ENCODE peak calls at places on chromosomes 4 and X, in four cellular contexts. S, Z, P and B are unnamed samples.

GRCh38 chrX:38806054-38806389 is 4.8 kb downstream of the MID1IP1 start:
- DNase-seq in S (no peak), Z (no peak), P (no peak), B (no peak)

GRCh38 chrX:85592980-85593379 is 213.5 kb upstream of the POF1B start:
- DNase-seq in Z (no peak), S (no peak), P (no peak), B (no peak)

GRCh38 chrX:28552882-28553829 is 34.1 kb upstream of the IL1RAPL1 start:
- DNase-seq in Z (no peak), P (no peak), S (no peak), B (no peak)

GRCh38 chr4:6095023-6095817 is 77.0 kb upstream of the C4orf50 start:
- DNase-seq in P (peak), Z (no peak), S (no peak), B (no peak)

GRCh38 chr4:6492027-6492590 is 19.7 kb upstream of the PPP2R2C start:
- DNase-seq in Z (no peak), P (no peak), S (no peak), B (no peak)

GRCh38 chr4:38641796-38642195 is 22.2 kb upstream of the KLF3 start:
- DNase-seq in S (no peak), P (no peak), Z (no peak), B (no peak)

GRCh38 chr4:88382621-88383020 is 4.0 kb downstream of the HERC6 start:
- DNase-seq in S (no peak), Z (no peak), P (no peak), B (peak)

GRCh38 chr4:173151496-173151895 is 17.1 kb upstream of the GALNT7 start:
- DNase-seq in Z (no peak), S (no peak), P (no peak), B (no peak)

GRCh38 chr4:84938316-84938715 is 28.2 kb downstream of the WDFY3 start:
- DNase-seq in P (peak), Z (no peak), S (no peak), B (no peak)

GRCh38 chr4:26727849-26728248 is 132.8 kb upstream of the STIM2 start:
- DNase-seq in P (no peak), S (no peak), Z (no peak), B (no peak)

GRCh38 chr4:94744830-94745229 is 12.9 kb upstream of the BMPR1B start:
- DNase-seq in P (no peak), S (no peak), Z (no peak), B (no peak)